ENCODE peak calls at places on chromosomes 6 and 20, in five cellular contexts. T is A172, Z is heart left ventricle, L is lung, A is SJSA1. Q is an unnamed sample.

GRCh38 chr20:44807051-44807683 is 3.2 kb downstream of the RIMS4 start:
- DNase-seq in T (no peak), Z (no peak), L (no peak), A (no peak), Q (no peak)

GRCh38 chr6:64081459-64081858 is 445.9 kb downstream of the PHF3 start:
- DNase-seq in T (no peak), Z (no peak), L (no peak), A (no peak), Q (no peak)

GRCh38 chr20:63100401-63100925 is 93.7 kb upstream of the BHLHE23 start:
- DNase-seq in T (no peak), Z (peak), L (no peak), A (no peak), Q (no peak)

GRCh38 chr6:134468633-134469032 is 150.7 kb upstream of the SGK1 start:
- DNase-seq in T (no peak), Z (no peak), L (no peak), A (no peak), Q (no peak)

GRCh38 chr6:139112561-139112960 is 22.3 kb upstream of the HECA start:
- DNase-seq in T (no peak), Z (no peak), L (no peak), A (no peak), Q (no peak)

GRCh38 chr20:34333786-34334185 is 29.3 kb upstream of the ITCH start:
- DNase-seq in T (no peak), Z (no peak), L (no peak), A (no peak), Q (no peak)

GRCh38 chr6:115643762-115644161 is 416.9 kb downstream of the FRK start:
- DNase-seq in T (peak), Z (no peak), L (no peak), A (no peak), Q (no peak)

GRCh38 chr20:30286157-30286556 is 971.3 kb upstream of the DEFB115 start:
- DNase-seq in T (no peak), Z (no peak), L (no peak), A (no peak), Q (no peak)

Q was measured in MG63.